ENCODE peak calls at places on chromosomes 2 and 18, in four cellular contexts. R is gastrocnemius medialis; O is coronary artery; D is stimulated activated naive CD4-positive, alpha-beta T cell. J is an unnamed sample.

GRCh38 chr2:177758591-177759371 is 313.8 kb downstream of the PDE11A start:
- DNase-seq in R (no peak), O (no peak), D (no peak), J (no peak)

GRCh38 chr2:88880441-88880953 is 189.0 kb downstream of the RPIA start:
- DNase-seq in R (no peak), O (no peak), D (no peak), J (no peak)

GRCh38 chr2:197576631-197577030 is 60.8 kb downstream of the MOB4 start:
- DNase-seq in R (peak; percentile 40), O (no peak), D (no peak), J (no peak)

GRCh38 chr18:60372598-60372997 is at the start of gene MC4R:
- DNase-seq in R (no peak), O (no peak), D (no peak), J (no peak)

GRCh38 chr2:18369750-18370149 is 190.7 kb downstream of the RDH14 start:
- DNase-seq in R (no peak), O (no peak), D (no peak), J (no peak)

GRCh38 chr2:2234398-2234797 is 96.7 kb downstream of the MYT1L start:
- DNase-seq in R (no peak), O (no peak), D (no peak), J (no peak)

GRCh38 chr18:22167471-22168151 is 1.8 kb upstream of the GATA6 start:
- DNase-seq in R (no peak), O (no peak), D (no peak), J (no peak)

GRCh38 chr2:215896921-215897320 is 116.4 kb downstream of the MREG start:
- DNase-seq in R (no peak), O (no peak), D (no peak), J (no peak)

GRCh38 chr2:239251971-239252370 is 148.8 kb downstream of the HDAC4 start:
- DNase-seq in R (peak; percentile 56), O (peak; percentile 61), D (no peak), J (peak; percentile 71)

GRCh38 chr2:38415761-38416291 is 38.8 kb upstream of the ATL2 start:
- DNase-seq in R (peak; percentile 44), O (no peak), D (no peak), J (no peak)

GRCh38 chr2:74235041-74235440 is 36.6 kb downstream of the MTHFD2 start:
- DNase-seq in R (no peak), O (no peak), D (no peak), J (no peak)

GRCh38 chr2:177265834-177266817 is 1.6 kb upstream of the NFE2L2 start:
- DNase-seq in R (no peak), O (no peak), D (no peak), J (no peak)

GRCh38 chr2:241656190-241656741 is 18.8 kb downstream of the ATG4B start:
- DNase-seq in R (no peak), O (no peak), D (no peak), J (no peak)

GRCh38 chr2:176088048-176088936 is 4.2 kb upstream of the HOXD13 start:
- DNase-seq in R (peak; percentile 34), O (peak; percentile 81), D (no peak), J (peak; percentile 79)

GRCh38 chr2:17873021-17873420 is 5.4 kb upstream of the KCNS3 start:
- DNase-seq in R (no peak), O (no peak), D (no peak), J (no peak)

GRCh38 chr2:24898122-24899109 is 21.6 kb downstream of the ADCY3 start:
- DNase-seq in R (no peak), O (no peak), D (no peak), J (peak; percentile 71)

GRCh38 chr2:144453039-144453336 is 66.9 kb downstream of the ZEB2 start:
- DNase-seq in R (no peak), O (no peak), D (no peak), J (no peak)

GRCh38 chr18:13003466-13003896 is 12.3 kb downstream of the CEP192 start:
- DNase-seq in R (no peak), O (no peak), D (no peak), J (no peak)

GRCh38 chr2:25927357-25927756 is 49.1 kb upstream of the ASXL2 start:
- DNase-seq in R (no peak), O (no peak), D (no peak), J (no peak)

GRCh38 chr2:23545391-23545790 is 160.4 kb downstream of the KLHL29 start:
- DNase-seq in R (no peak), O (no peak), D (no peak), J (no peak)

GRCh38 chr2:216918088-216918680 is 58.3 kb upstream of the TNP1 start:
- DNase-seq in R (peak; percentile 75), O (no peak), D (no peak), J (no peak)

GRCh38 chr2:5725794-5726463 is 33.7 kb downstream of the SOX11 start:
- DNase-seq in R (no peak), O (no peak), D (no peak), J (no peak)

GRCh38 chr2:37648316-37649011 is 23.0 kb downstream of the CDC42EP3 start:
- DNase-seq in R (peak; percentile 93), O (no peak), D (no peak), J (peak; percentile 90)